ENCODE peak calls at places on chromosomes 16 and 17, in eight cellular contexts. C is HepG2; Z is hypothalamus; F is pulmonary artery endothelial cell; B is Kasumi-1; L is activated effector memory CD4-positive, alpha-beta T cell treated with anti-CD3 and anti-CD28 coated beads, Interleukin-2, amount 50 U/mL, for 16 hours; A is HTR-8/SVneo; M is stimulated activated CD4-positive, alpha-beta T cell treated with anti-CD3 and anti-CD28 coated beads, Interleukin-15, amount 100 ng/mL, for 1 hour. K is an unnamed sample.

GRCh38 chr16:67169642-67170167 is 633 bp upstream of the NOL3 start:
- DNase-seq in C (peak; percentile 54), Z (peak; percentile 48), M (no peak), F (no peak), L (peak; percentile 75), A (no peak), B (peak; percentile 21), K (no peak)

GRCh38 chr17:45200701-45201100 is 21.0 kb upstream of the FMNL1 start:
- DNase-seq in Z (no peak), A (no peak), C (peak; percentile 77), M (no peak), L (no peak), F (no peak), B (peak; percentile 21), K (no peak)

GRCh38 chr17:31401456-31402254 is 10.2 kb downstream of the RAB11FIP4 start:
- DNase-seq in Z (no peak), B (no peak), F (no peak), C (no peak), A (no peak), M (no peak), L (no peak), K (no peak)

GRCh38 chr16:31201511-31202401 is 804 bp downstream of the PYCARD start:
- DNase-seq in M (no peak), C (no peak), B (peak; percentile 38), L (peak; percentile 73), Z (peak; percentile 37), F (no peak), A (no peak), K (no peak)

GRCh38 chr17:82367724-82368524 is 3.6 kb upstream of the UTS2R start:
- DNase-seq in Z (no peak), L (no peak), F (no peak), A (no peak), M (no peak), B (no peak), C (peak; percentile 99), K (no peak)

GRCh38 chr16:13936596-13937081 is 16.7 kb downstream of the ERCC4 start:
- DNase-seq in A (no peak), F (no peak), B (no peak), L (no peak), C (peak; percentile 36), Z (no peak), M (no peak), K (no peak)

GRCh38 chr17:81986606-81987005 is 9.2 kb downstream of the ASPSCR1 start:
- DNase-seq in F (no peak), L (no peak), A (no peak), C (no peak), Z (no peak), B (no peak), M (no peak), K (no peak)

GRCh38 chr16:50902457-50902856 is 160.6 kb downstream of the CYLD start:
- DNase-seq in A (no peak), F (no peak), Z (peak; percentile 2), C (no peak), L (no peak), B (no peak), M (no peak), K (no peak)